ENCODE peak calls at places on chromosomes 13 and 19, in ten cellular contexts. H, T, E, J, G, N, C, Z, P and I are unnamed samples.

GRCh38 chr19:39480337-39481228 is at the start of gene TIMM50:
- DNase-seq in H (peak), T (peak), E (peak), J (peak), G (peak), N (peak), C (peak), Z (peak), P (peak), I (peak)

GRCh38 chr13:74246398-74246975 is 112.3 kb upstream of the KLF12 start:
- DNase-seq in H (no peak), T (no peak), E (no peak), J (no peak), G (peak), N (no peak), C (no peak), Z (no peak), P (no peak), I (no peak)

GRCh38 chr19:49997709-49998108 is 27.5 kb downstream of the VRK3 start:
- DNase-seq in H (peak), T (peak), E (no peak), J (no peak), G (no peak), N (peak), C (peak), Z (peak), P (no peak), I (no peak)

GRCh38 chr19:34351382-34351802 is 13.6 kb upstream of the GPI start:
- DNase-seq in H (no peak), T (no peak), E (no peak), J (no peak), G (no peak), N (no peak), C (peak), Z (no peak), P (peak), I (peak)

GRCh38 chr13:50081106-50081898 is 66.1 kb downstream of the KCNRG start:
- DNase-seq in H (peak), T (peak), E (peak), J (no peak), G (peak), N (peak), C (peak), Z (peak), P (peak), I (peak)

GRCh38 chr19:41993612-41994483 is at the start of gene ATP1A3:
- DNase-seq in H (peak), T (peak), E (peak), J (peak), G (peak), N (peak), C (peak), Z (peak), P (peak), I (no peak)

GRCh38 chr13:95035311-95036109 is 265.7 kb downstream of the ABCC4 start:
- DNase-seq in H (no peak), T (no peak), E (no peak), J (no peak), G (no peak), N (no peak), C (no peak), Z (no peak), P (no peak), I (no peak)

GRCh38 chr19:44113784-44114390 is 688 bp downstream of the ZNF225 start:
- DNase-seq in H (no peak), T (no peak), E (no peak), J (no peak), G (no peak), N (peak), C (peak), Z (peak), P (no peak), I (no peak)

GRCh38 chr19:38319421-38320258 is at the start of gene KCNK6:
- DNase-seq in H (peak), T (no peak), E (peak), J (no peak), G (no peak), N (peak), C (peak), Z (peak), P (no peak), I (peak)

GRCh38 chr19:33551676-33552075 is 30.1 kb upstream of the PEPD start:
- DNase-seq in H (no peak), T (no peak), E (no peak), J (no peak), G (no peak), N (no peak), C (no peak), Z (no peak), P (no peak), I (peak)

GRCh38 chr13:31045621-31046081 is 113.2 kb downstream of the TEX26 start:
- DNase-seq in H (no peak), T (peak), E (peak), J (no peak), G (peak), N (no peak), C (peak), Z (no peak), P (no peak), I (peak)